ENCODE peak calls at places on chromosome 9, in five cellular contexts. Q is NCI-H460, A is cardiac muscle cell, T is NCI-H1092, K is AG20443. G is an unnamed sample.

GRCh38 chr9:27162045-27162444 is 53.0 kb downstream of the TEK start:
- DNase-seq in Q (no peak), A (no peak), T (no peak), K (peak), G (no peak)

GRCh38 chr9:8364021-8364782 is 564.6 kb upstream of the DMAC1 start:
- DNase-seq in Q (no peak), A (no peak), T (no peak), K (no peak), G (no peak)

GRCh38 chr9:78210841-78211301 is 25.0 kb upstream of the CEP78 start:
- DNase-seq in Q (no peak), A (no peak), T (no peak), K (no peak), G (no peak)

GRCh38 chr9:129080312-129080607 is 651 bp upstream of the DOLPP1 start:
- DNase-seq in Q (no peak), A (no peak), T (no peak), K (no peak), G (no peak)

GRCh38 chr9:89633920-89634319 is 29.1 kb downstream of the GADD45G start:
- DNase-seq in Q (no peak), A (no peak), T (no peak), K (no peak), G (no peak)

GRCh38 chr9:134060546-134060945 is 7.3 kb downstream of the BRD3 start:
- DNase-seq in Q (no peak), A (no peak), T (no peak), K (no peak), G (no peak)

GRCh38 chr9:133490201-133490681 is 11.3 kb upstream of the SLC2A6 start:
- DNase-seq in Q (no peak), A (no peak), T (no peak), K (no peak), G (no peak)

GRCh38 chr9:131673068-131673467 is 66.8 kb downstream of the RAPGEF1 start:
- DNase-seq in Q (no peak), A (no peak), T (no peak), K (no peak), G (no peak)

GRCh38 chr9:86926130-86926529 is 21.2 kb downstream of the GAS1 start:
- DNase-seq in Q (no peak), A (no peak), T (no peak), K (peak), G (no peak)

GRCh38 chr9:82320566-82320965 is 332.0 kb downstream of the SPATA31D1 start:
- DNase-seq in Q (no peak), A (no peak), T (no peak), K (no peak), G (no peak)

GRCh38 chr9:31588010-31588409 is 796.4 kb upstream of the ACO1 start:
- DNase-seq in Q (no peak), A (no peak), T (peak), K (no peak), G (no peak)

GRCh38 chr9:124480621-124480981 is 26.6 kb downstream of the NR5A1 start:
- DNase-seq in Q (peak), A (peak), T (peak), K (peak), G (peak)

GRCh38 chr9:1726993-1727759 is 288.0 kb upstream of the SMARCA2 start:
- DNase-seq in Q (peak), A (no peak), T (no peak), K (no peak), G (peak)

GRCh38 chr9:37163299-37163698 is 42.9 kb downstream of the ZCCHC7 start:
- DNase-seq in Q (no peak), A (no peak), T (no peak), K (no peak), G (no peak)

GRCh38 chr9:128081052-128081451 is 13.0 kb downstream of the SLC25A25 start:
- DNase-seq in Q (no peak), A (no peak), T (no peak), K (peak), G (no peak)

GRCh38 chr9:134879664-134880483 is 736 bp upstream of the FCN2 start:
- DNase-seq in Q (no peak), A (no peak), T (no peak), K (peak), G (no peak)

GRCh38 chr9:107888773-107889227 is 399.2 kb upstream of the KLF4 start:
- DNase-seq in Q (no peak), A (no peak), T (no peak), K (peak), G (no peak)

GRCh38 chr9:93037476-93037971 is 21.0 kb upstream of the SUSD3 start:
- DNase-seq in Q (no peak), A (no peak), T (no peak), K (no peak), G (no peak)

GRCh38 chr9:81686614-81687520 is 2.5 kb downstream of the TLE1 start:
- DNase-seq in Q (peak), A (peak), T (peak), K (peak), G (peak)

GRCh38 chr9:108439967-108440366 is 415.8 kb downstream of the ACTL7B start:
- DNase-seq in Q (peak), A (no peak), T (no peak), K (peak), G (no peak)

GRCh38 chr9:123687246-123687721 is 242.6 kb downstream of the DENND1A start:
- DNase-seq in Q (no peak), A (peak), T (no peak), K (no peak), G (no peak)

GRCh38 chr9:114318416-114318815 is 4.5 kb upstream of the ORM1 start:
- DNase-seq in Q (no peak), A (no peak), T (no peak), K (no peak), G (no peak)